ENCODE peak calls at places on chromosomes 7 and 10, in five cellular contexts. U is CD8-positive, alpha-beta T cell; Y is transverse colon; C is lower lobe of right lung; A is uterus. M is an unnamed sample.

GRCh38 chr7:155270876-155271275 is 26.8 kb upstream of the INSIG1 start:
- DNase-seq in U (no peak), Y (no peak), C (no peak), A (no peak), M (no peak)

GRCh38 chr7:47355684-47356083 is 226.2 kb downstream of the TNS3 start:
- DNase-seq in U (no peak), Y (peak; percentile 7), C (no peak), A (no peak), M (no peak)

GRCh38 chr7:108073305-108074070 is 56.7 kb downstream of the LAMB4 start:
- DNase-seq in U (no peak), Y (no peak), C (no peak), A (no peak), M (no peak)

GRCh38 chr10:114584419-114584818 is 73.7 kb downstream of the ABLIM1 start:
- DNase-seq in U (no peak), Y (no peak), C (no peak), A (no peak), M (no peak)

GRCh38 chr10:98673156-98673765 is 226.5 kb upstream of the HPS1 start:
- DNase-seq in U (no peak), Y (no peak), C (no peak), A (no peak), M (no peak)

GRCh38 chr7:47386273-47386820 is 195.6 kb downstream of the TNS3 start:
- DNase-seq in U (no peak), Y (peak; percentile 4), C (no peak), A (no peak), M (no peak)

GRCh38 chr10:36187382-36188042 is 545.4 kb upstream of the FZD8 start:
- DNase-seq in U (no peak), Y (no peak), C (no peak), A (peak; percentile 21), M (no peak)

GRCh38 chr10:125779403-125780327 is 4.0 kb upstream of the MMP21 start:
- DNase-seq in U (peak; percentile 34), Y (no peak), C (no peak), A (no peak), M (no peak)

GRCh38 chr7:44617225-44617885 is 10.9 kb downstream of the OGDH start:
- DNase-seq in U (no peak), Y (no peak), C (no peak), A (no peak), M (no peak)

GRCh38 chr10:93701903-93702277 is 502 bp downstream of the FRA10AC1 start:
- DNase-seq in U (peak; percentile 49), Y (no peak), C (no peak), A (no peak), M (no peak)

GRCh38 chr7:120554960-120555571 is 282.1 kb downstream of the KCND2 start:
- DNase-seq in U (no peak), Y (no peak), C (no peak), A (peak; percentile 24), M (no peak)

GRCh38 chr10:26249681-26250080 is 33.1 kb downstream of the GAD2 start:
- DNase-seq in U (no peak), Y (no peak), C (no peak), A (no peak), M (no peak)

GRCh38 chr7:74684473-74684872 is 27.0 kb downstream of the GTF2I start:
- DNase-seq in U (no peak), Y (no peak), C (no peak), A (no peak), M (no peak)

GRCh38 chr10:132987671-132988571 is 45.6 kb upstream of the CFAP46 start:
- DNase-seq in U (no peak), Y (no peak), C (peak; percentile 40), A (no peak), M (no peak)

GRCh38 chr10:80141696-80142460 is 9.3 kb downstream of the PLAC9 start:
- DNase-seq in U (no peak), Y (no peak), C (no peak), A (no peak), M (no peak)

GRCh38 chr7:18515067-18515466 is 19.5 kb downstream of the HDAC9 start:
- DNase-seq in U (no peak), Y (no peak), C (no peak), A (no peak), M (no peak)

GRCh38 chr10:31864834-31865518 is 63.7 kb downstream of the ARHGAP12 start:
- DNase-seq in U (no peak), Y (no peak), C (no peak), A (no peak), M (no peak)

GRCh38 chr10:28798964-28799363 is 121.6 kb downstream of the BAMBI start:
- DNase-seq in U (no peak), Y (no peak), C (no peak), A (no peak), M (no peak)

GRCh38 chr7:157618823-157619606 is 282.2 kb downstream of the DNAJB6 start:
- DNase-seq in U (no peak), Y (no peak), C (no peak), A (no peak), M (no peak)

GRCh38 chr7:32479574-32480200 is 10.5 kb downstream of the LSM5 start:
- DNase-seq in U (no peak), Y (no peak), C (no peak), A (no peak), M (no peak)

GRCh38 chr10:129833988-129834387 is 130.1 kb downstream of the EBF3 start:
- DNase-seq in U (no peak), Y (no peak), C (no peak), A (no peak), M (no peak)

GRCh38 chr10:103859161-103860141 is 4.1 kb upstream of the SH3PXD2A start:
- DNase-seq in U (peak; percentile 70), Y (peak; percentile 73), C (no peak), A (peak; percentile 66), M (no peak)

GRCh38 chr10:77105756-77106155 is 531.9 kb downstream of the KCNMA1 start:
- DNase-seq in U (no peak), Y (no peak), C (no peak), A (no peak), M (no peak)

GRCh38 chr7:131602304-131602993 is 46.0 kb upstream of the PODXL start:
- DNase-seq in U (no peak), Y (no peak), C (no peak), A (no peak), M (no peak)

GRCh38 chr7:131605280-131605878 is 49.0 kb upstream of the PODXL start:
- DNase-seq in U (no peak), Y (no peak), C (no peak), A (no peak), M (no peak)

GRCh38 chr7:131604841-131605279 is 48.4 kb upstream of the PODXL start:
- DNase-seq in U (no peak), Y (no peak), C (no peak), A (no peak), M (no peak)

GRCh38 chr7:131603932-131604331 is 47.5 kb upstream of the PODXL start:
- DNase-seq in U (no peak), Y (no peak), C (no peak), A (no peak), M (no peak)

GRCh38 chr7:131602994-131603372 is 46.6 kb upstream of the PODXL start:
- DNase-seq in U (no peak), Y (no peak), C (no peak), A (no peak), M (no peak)
- H3K4me1 ChIP-seq in U (no peaks in the 10 kb centered on the region), Y (no peaks in the 10 kb centered on the region), C (no peaks in the 10 kb centered on the region), A (no peaks in the 10 kb centered on the region), M (no peaks in the 10 kb centered on the region)

GRCh38 chr10:124099603-124100002 is 6.2 kb upstream of the CHST15 start:
- DNase-seq in U (no peak), Y (no peak), C (no peak), A (no peak), M (no peak)
- H3K4me1 ChIP-seq in U (no peaks in the 10 kb centered on the region), Y (peaks cover 7% of the 10 kb centered on the region), C (peaks cover 7% of the 10 kb centered on the region), A (no peaks in the 10 kb centered on the region), M (peaks cover 9% of the 10 kb centered on the region)

DNA sequence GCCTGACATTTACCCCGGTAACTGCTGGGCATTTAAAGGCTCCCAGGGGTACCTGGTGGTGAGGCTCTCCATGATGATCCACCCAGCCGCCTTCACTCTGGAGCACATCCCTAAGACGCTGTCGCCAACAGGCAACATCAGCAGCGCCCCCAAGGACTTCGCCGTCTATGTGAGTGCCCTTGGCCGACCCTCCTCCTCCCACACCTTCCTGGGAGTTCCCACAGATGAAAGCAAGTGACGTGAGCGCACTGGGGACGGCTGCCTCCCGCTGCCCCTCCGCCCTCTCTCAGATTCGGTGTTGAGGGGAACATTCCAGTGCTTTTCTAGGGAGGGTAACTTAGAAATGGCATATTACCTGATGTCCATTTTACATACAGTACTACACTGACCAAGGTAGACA is 7.0 kb upstream of the GET4 start:
- DNase-seq in U (no peak), Y (no peak), C (no peak), A (no peak), M (no peak)
- H3K4me1 ChIP-seq in U (peaks cover 5% of the 10 kb centered on the region), Y (peaks cover 26% of the 10 kb centered on the region), C (peaks cover 29% of the 10 kb centered on the region), A (peaks cover 15% of the 10 kb centered on the region), M (peaks cover 25% of the 10 kb centered on the region)

DNA sequence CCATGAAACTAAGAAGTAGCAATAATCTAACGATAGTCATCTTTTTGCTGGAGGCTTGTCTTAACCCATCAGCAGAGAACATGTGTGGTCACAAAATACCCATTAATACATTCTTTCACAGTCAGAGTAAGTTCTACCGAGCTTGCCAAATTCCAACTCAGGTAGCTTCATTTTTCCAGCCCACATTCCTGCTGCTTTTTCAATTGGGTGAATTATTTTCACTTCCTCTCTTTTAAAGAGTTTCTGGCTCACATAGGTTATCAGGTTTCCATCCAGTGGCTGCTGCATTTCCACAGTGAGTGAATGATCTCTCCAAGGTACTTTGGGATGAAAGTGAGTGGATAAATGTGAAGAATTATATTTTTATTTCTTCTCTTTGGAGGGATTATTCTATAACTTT is 233.1 kb downstream of the SEMA3E start:
- DNase-seq in U (no peak), Y (no peak), C (no peak), A (no peak), M (no peak)
- H3K4me1 ChIP-seq in U (no peaks in the 10 kb centered on the region), Y (no peaks in the 10 kb centered on the region), C (no peaks in the 10 kb centered on the region), A (no peaks in the 10 kb centered on the region), M (no peaks in the 10 kb centered on the region)

DNA sequence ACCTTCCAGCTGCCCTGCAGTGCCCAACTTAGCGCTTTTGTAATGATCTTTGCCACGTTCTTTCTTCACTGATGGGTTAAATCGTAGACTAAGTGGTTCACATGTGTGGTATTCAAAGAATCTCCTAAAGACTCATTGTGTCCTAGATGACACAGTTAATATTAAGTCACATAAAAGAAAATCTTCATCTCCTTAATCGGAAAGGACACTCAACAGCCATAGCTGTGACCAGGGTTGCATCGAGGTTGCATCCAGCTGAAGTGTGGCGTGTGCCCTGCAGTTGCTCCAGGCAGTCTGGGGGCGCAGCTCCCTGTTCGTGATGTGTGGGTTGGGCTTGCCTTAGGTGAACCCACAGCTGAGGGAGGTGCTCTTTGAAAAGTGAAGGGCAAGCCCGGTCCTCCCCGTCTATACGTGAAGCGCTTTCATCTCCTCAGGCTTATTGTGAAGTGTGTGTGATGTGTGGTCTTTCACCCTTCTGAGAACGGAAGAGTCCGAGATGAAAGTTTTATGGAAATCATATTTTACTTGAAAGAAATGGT is 122.6 kb downstream of the TRRAP start:
- DNase-seq in U (peak; percentile 48), Y (no peak), C (no peak), A (no peak), M (no peak)
- H3K4me1 ChIP-seq in U (peaks cover 14% of the 10 kb centered on the region), Y (no peaks in the 10 kb centered on the region), C (peaks cover 10% of the 10 kb centered on the region), A (no peaks in the 10 kb centered on the region), M (no peaks in the 10 kb centered on the region)

DNA sequence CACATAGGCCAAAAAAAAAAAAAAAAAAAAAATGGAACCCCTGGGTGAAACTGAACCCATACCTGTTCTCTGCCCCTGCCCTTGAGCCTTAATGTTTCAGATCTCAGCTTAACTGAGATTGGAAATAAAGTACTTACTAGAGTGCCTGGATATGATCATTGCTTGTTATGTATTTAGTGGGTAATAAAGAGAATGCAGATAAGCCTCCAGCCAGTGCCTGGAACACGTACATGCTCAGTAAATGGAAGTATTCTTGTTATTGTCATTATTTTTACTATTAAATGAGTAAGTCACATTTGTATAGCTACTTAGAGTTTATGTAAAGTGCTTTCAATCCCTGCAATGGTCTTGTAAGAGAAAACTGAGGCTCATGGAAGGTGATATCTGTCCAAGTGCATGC is 14.7 kb downstream of the SLC16A12 start:
- DNase-seq in U (no peak), Y (no peak), C (no peak), A (no peak), M (no peak)
- H3K4me1 ChIP-seq in U (no peaks in the 10 kb centered on the region), Y (no peaks in the 10 kb centered on the region), C (peaks cover 4% of the 10 kb centered on the region), A (no peaks in the 10 kb centered on the region), M (no peaks in the 10 kb centered on the region)

M was measured in psoas muscle.